ENCODE peak calls at places on chromosomes 12 and 14, in nine cellular contexts. P is astrocyte, D is WERI-Rb-1, X is upper lobe of left lung, B is esophagus squamous epithelium, N is tibial artery, L is brain microvascular endothelial cell, J is testis, K is left ventricle myocardium inferior. Q is an unnamed sample.

GRCh38 chr14:30180219-30180618 is 252.6 kb upstream of the PRKD1 start:
- DNase-seq in X (no peak), L (no peak), P (peak; percentile 51), D (no peak), J (no peak), K (no peak), B (no peak), N (no peak), Q (no peak)

GRCh38 chr14:68574906-68575305 is 218.0 kb downstream of the ZFP36L1 start:
- DNase-seq in L (no peak), J (no peak), P (peak; percentile 50), B (no peak), N (peak; percentile 63), D (no peak), K (no peak), X (no peak), Q (no peak)

GRCh38 chr12:59937148-59937547 is 341.3 kb downstream of the SLC16A7 start:
- DNase-seq in L (peak; percentile 16), N (no peak), J (no peak), B (no peak), D (no peak), P (peak; percentile 41), K (no peak), X (no peak), Q (no peak)

GRCh38 chr12:24177889-24178288 is 228.4 kb upstream of the SOX5 start:
- DNase-seq in N (no peak), X (no peak), J (no peak), B (no peak), L (no peak), K (no peak), P (no peak), D (no peak), Q (no peak)

GRCh38 chr14:51070732-51071131 is 24.2 kb downstream of the TRIM9 start:
- DNase-seq in N (no peak), X (no peak), B (no peak), L (no peak), D (no peak), J (no peak), K (no peak), P (no peak), Q (no peak)

GRCh38 chr14:80387563-80387981 is 176.3 kb upstream of the DIO2 start:
- DNase-seq in B (no peak), L (no peak), X (no peak), P (peak; percentile 79), D (no peak), K (no peak), N (no peak), J (no peak), Q (no peak)

GRCh38 chr12:62009445-62009844 is 250.8 kb upstream of the USP15 start:
- DNase-seq in N (no peak), P (no peak), B (no peak), J (no peak), L (no peak), K (no peak), D (no peak), X (no peak), Q (no peak)

GRCh38 chr12:32211769-32212156 is 105.1 kb downstream of the BICD1 start:
- DNase-seq in N (no peak), J (no peak), P (no peak), B (no peak), L (no peak), D (no peak), X (no peak), K (no peak), Q (no peak)

GRCh38 chr14:88551936-88552565 is 2.8 kb downstream of the PTPN21 start:
- DNase-seq in J (peak; percentile 43), X (no peak), B (no peak), P (peak; percentile 10), L (no peak), N (no peak), K (no peak), D (no peak), Q (peak; percentile 57)

GRCh38 chr12:17588968-17589367 is 501.0 kb downstream of the RERGL start:
- DNase-seq in N (no peak), P (no peak), D (peak; percentile 27), B (no peak), X (no peak), J (peak; percentile 74), K (no peak), L (no peak), Q (no peak)

GRCh38 chr14:96139169-96139568 is 65.5 kb upstream of the BDKRB2 start:
- DNase-seq in P (no peak), J (no peak), B (no peak), D (no peak), L (no peak), N (no peak), X (no peak), K (no peak), Q (no peak)

DNA sequence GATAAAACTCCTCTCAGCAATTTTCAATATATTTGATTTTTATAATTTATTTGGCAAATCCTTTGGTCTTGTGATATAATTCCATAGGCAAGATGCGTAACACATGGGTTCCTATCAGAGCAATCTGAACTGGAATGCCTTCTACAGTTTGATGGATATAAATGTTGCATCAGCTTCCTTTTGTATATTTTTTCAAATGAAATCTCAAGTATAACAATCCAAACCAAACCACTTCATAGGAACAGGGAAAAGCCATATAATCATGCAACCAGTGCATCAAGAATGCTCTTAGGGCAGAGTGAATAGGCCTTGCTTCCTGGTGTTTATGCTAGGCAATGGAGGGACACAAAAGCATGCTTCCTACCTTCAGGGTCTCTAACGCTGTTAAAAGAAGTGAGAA is 34.5 kb downstream of the EFCAB11 start:
- DNase-seq in P (peak; percentile 27), B (no peak), X (no peak), N (no peak), D (no peak), K (no peak), L (no peak), J (no peak), Q (no peak)
- H3K27ac ChIP-seq in P (no peak overlapping the region), B (no peak overlapping the region), X (no peak overlapping the region), N (no peak overlapping the region), D (no peak overlapping the region), K (no peak overlapping the region), L (no peak overlapping the region), J (no peak overlapping the region), Q (no peak overlapping the region)

GRCh38 chr14:85534914-85535313 is 5.0 kb downstream of the FLRT2 start:
- DNase-seq in N (no peak), B (no peak), X (no peak), K (no peak), L (no peak), J (peak; percentile 20), D (no peak), P (no peak), Q (no peak)

GRCh38 chr14:85535316-85535715 is 5.4 kb downstream of the FLRT2 start:
- DNase-seq in P (no peak), K (no peak), J (no peak), N (no peak), X (no peak), D (no peak), B (no peak), L (no peak), Q (no peak)

GRCh38 chr14:85532981-85533820 is 3.3 kb downstream of the FLRT2 start:
- DNase-seq in K (peak; percentile 46), X (no peak), J (peak; percentile 72), N (peak; percentile 76), P (peak; percentile 78), D (peak; percentile 66), B (no peak), L (peak; percentile 77), Q (peak; percentile 47)

GRCh38 chr14:85533821-85534271 is 3.9 kb downstream of the FLRT2 start:
- DNase-seq in B (no peak), D (peak; percentile 30), X (no peak), L (no peak), N (no peak), P (no peak), K (no peak), J (peak; percentile 21), Q (no peak)

GRCh38 chr14:85534435-85534834 is 4.5 kb downstream of the FLRT2 start:
- DNase-seq in B (no peak), J (peak; percentile 31), X (no peak), D (peak; percentile 6), N (no peak), K (no peak), L (no peak), P (no peak), Q (no peak)
- H3K4me3 ChIP-seq in B (peak overlapping the region; percentile 66), J (peak overlapping the region; percentile 72), X (peak overlapping the region; percentile 44), D (peak overlapping the region; percentile 84), N (peak overlapping the region; percentile 71), K (peak overlapping the region; percentile 73), L (peak overlapping the region; percentile 77), P (peak overlapping the region; percentile 66), Q (peak overlapping the region; percentile 57)

DNA sequence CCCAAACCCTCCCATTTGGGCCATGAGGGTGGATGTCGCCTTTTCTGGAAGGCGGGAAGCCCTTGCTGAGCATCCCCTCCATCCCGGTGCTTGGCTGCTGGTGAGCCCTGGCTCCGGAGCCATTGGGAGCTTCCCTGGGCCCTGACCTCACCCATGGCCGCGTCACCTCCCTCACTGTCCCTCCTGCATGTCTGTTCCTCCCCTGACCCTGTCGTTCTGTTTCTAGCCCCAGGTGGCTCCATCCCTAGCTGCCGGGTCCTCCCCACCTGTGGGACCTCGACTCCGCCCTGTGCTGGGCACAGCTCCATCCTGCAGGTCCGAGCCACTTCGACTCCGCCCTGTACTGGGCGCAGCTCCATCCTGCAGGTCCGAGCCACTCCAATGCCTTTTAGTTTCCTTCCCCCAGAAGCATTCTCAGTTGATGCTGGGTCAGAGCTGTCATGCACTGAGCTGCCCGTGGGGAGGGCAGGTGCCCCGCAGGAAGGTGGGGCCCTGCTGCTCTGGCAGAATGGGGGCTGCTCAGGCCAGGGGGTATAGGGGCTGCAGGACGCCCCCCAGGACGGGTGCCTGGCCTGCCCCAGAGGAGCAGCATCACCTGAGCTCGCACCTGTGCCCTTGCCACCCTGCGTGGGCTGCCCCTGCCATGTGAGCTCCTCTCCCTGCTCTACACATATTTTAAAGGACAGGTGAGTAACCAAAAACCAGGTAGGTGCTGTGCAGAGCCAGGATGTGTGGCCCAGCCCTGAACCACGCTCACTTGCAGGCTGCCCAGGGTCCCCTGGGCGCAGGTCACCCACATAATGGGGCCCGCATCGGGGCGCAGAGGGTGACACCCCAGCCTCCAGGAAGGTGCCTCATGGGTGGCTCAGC is 19.0 kb downstream of the NOC4L start:
- DNase-seq in X (no peak), N (no peak), L (no peak), D (no peak), P (no peak), B (no peak), J (no peak), K (peak; percentile 11), Q (no peak)
- TF ChIP-seq CTCF in X (no peak), N (no peak), L (no peak), D (no peak), P (no peak), B (no peak), J (no peak), K (no peak), Q (no peak)

DNA sequence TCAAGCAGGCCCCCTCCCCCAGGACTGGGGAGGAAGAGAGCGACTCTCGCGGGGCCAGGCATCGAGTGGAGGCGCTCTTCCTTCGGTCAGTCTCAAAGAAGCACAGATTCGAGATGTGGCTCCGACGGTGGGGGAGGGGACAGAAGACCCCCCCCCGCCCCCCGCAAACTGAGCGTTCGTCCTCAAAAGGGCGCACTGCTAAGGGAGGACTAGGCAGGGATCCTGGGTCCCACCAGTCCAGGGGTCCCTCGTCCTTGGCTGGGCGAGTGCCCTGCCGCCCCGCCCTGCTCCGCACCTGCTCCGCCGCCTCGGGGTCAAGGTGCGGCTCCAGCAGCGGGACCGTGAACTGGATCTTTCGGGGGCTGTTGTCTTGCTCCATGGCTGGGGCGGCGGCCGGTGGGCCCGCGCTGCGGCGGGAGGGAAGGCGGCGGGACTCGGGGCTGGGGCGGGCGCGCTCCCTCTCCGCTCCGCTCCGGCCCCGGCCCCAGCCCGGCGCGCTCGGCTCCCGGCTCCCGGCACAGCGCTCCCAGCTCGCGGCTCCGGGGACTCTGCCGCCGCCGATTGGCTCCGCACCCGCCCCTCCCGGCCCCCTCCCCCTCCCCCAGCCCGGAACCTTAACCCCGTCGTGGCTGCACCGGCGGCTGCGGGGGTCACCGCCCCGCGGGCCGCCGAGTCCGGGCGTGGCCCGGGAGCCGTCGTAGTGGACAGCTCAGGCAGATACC is at the start of gene PPP1R1A:
- DNase-seq in L (no peak), N (no peak), P (no peak), D (peak; percentile 26), K (peak; percentile 35), J (no peak), B (no peak), X (no peak), Q (peak; percentile 58)
- H3K27ac ChIP-seq in L (no peak within 1 kb of the TSS), N (peak within 1 kb of the TSS; percentile 72), P (no peak within 1 kb of the TSS), D (no peak within 1 kb of the TSS), K (peak within 1 kb of the TSS; percentile 61), J (no peak within 1 kb of the TSS), B (peak within 1 kb of the TSS; percentile 12), X (no peak within 1 kb of the TSS), Q (no peak within 1 kb of the TSS)

Q was measured in Peyer's patch.